ENCODE peak calls at places on chromosomes 1 and 21, in six cellular contexts. F is cardiac fibroblast, Z is uterus, O is psoas muscle, A is stomach, W is ascending aorta. L is an unnamed sample.
A peak's percentile ranks its signal among the peaks of the same experiment; 100 is the strongest.

GRCh38 chr1:206538086-206538781 is 30.9 kb downstream of the RASSF5 start:
- DNase-seq in F (no peak), Z (no peak), O (no peak), A (peak; percentile 61), W (no peak), L (no peak)

GRCh38 chr1:10853701-10854100 is 57.3 kb upstream of the CASZ1 start:
- DNase-seq in F (no peak), Z (no peak), O (no peak), A (no peak), W (no peak), L (no peak)

GRCh38 chr1:67171574-67171955 is 5.3 kb downstream of the IL23R start:
- DNase-seq in F (no peak), Z (no peak), O (no peak), A (no peak), W (no peak), L (no peak)

GRCh38 chr1:8031176-8031785 is 5.2 kb upstream of the ERRFI1 start:
- DNase-seq in F (peak; percentile 84), Z (no peak), O (no peak), A (no peak), W (no peak), L (peak; percentile 66)

GRCh38 chr1:221478050-221478949 is 263.6 kb downstream of the DUSP10 start:
- DNase-seq in F (peak; percentile 90), Z (peak; percentile 34), O (peak; percentile 30), A (no peak), W (peak; percentile 64), L (peak; percentile 84)

GRCh38 chr1:153973478-153973877 is 4.0 kb downstream of the JTB start:
- DNase-seq in F (no peak), Z (no peak), O (no peak), A (no peak), W (no peak), L (no peak)

GRCh38 chr1:231800071-231800470 is 173.5 kb downstream of the DISC1 start:
- DNase-seq in F (peak; percentile 80), Z (no peak), O (no peak), A (no peak), W (no peak), L (peak; percentile 57)

GRCh38 chr1:28126778-28127430 is 38.5 kb upstream of the EYA3 start:
- DNase-seq in F (no peak), Z (no peak), O (no peak), A (no peak), W (no peak), L (no peak)

GRCh38 chr1:3837685-3838084 is 19.3 kb downstream of the CEP104 start:
- DNase-seq in F (no peak), Z (no peak), O (no peak), A (no peak), W (no peak), L (no peak)

GRCh38 chr1:18234790-18235242 is 127.2 kb downstream of the IGSF21 start:
- DNase-seq in F (peak; percentile 46), Z (no peak), O (no peak), A (peak; percentile 36), W (no peak), L (peak; percentile 17)

GRCh38 chr1:22662318-22662717 is 9.3 kb downstream of the C1QB start:
- DNase-seq in F (peak; percentile 2), Z (no peak), O (no peak), A (no peak), W (no peak), L (no peak)

GRCh38 chr21:42836402-42836666 is 43.0 kb downstream of the WDR4 start:
- DNase-seq in F (no peak), Z (no peak), O (no peak), A (no peak), W (no peak), L (no peak)

GRCh38 chr1:177873238-177873637 is 96.6 kb downstream of the SEC16B start:
- DNase-seq in F (peak; percentile 87), Z (no peak), O (no peak), A (no peak), W (no peak), L (peak; percentile 92)

GRCh38 chr1:155504207-155504606 is 58.4 kb downstream of the ASH1L start:
- DNase-seq in F (peak; percentile 71), Z (no peak), O (no peak), A (no peak), W (no peak), L (peak; percentile 18)

GRCh38 chr21:46207006-46207919 is 21.3 kb downstream of the LSS start:
- DNase-seq in F (no peak), Z (no peak), O (no peak), A (no peak), W (peak; percentile 58), L (no peak)

GRCh38 chr21:46605759-46606426 is 1.0 kb upstream of the S100B start:
- DNase-seq in F (no peak), Z (no peak), O (peak; percentile 31), A (peak; percentile 45), W (no peak), L (no peak)

GRCh38 chr1:12073796-12074195 is 10.7 kb downstream of the TNFRSF8 start:
- DNase-seq in F (no peak), Z (no peak), O (no peak), A (no peak), W (no peak), L (no peak)

GRCh38 chr1:999797-1000356 is at the start of gene HES4:
- DNase-seq in F (peak; percentile 93), Z (peak; percentile 86), O (peak; percentile 90), A (peak; percentile 93), W (peak; percentile 96), L (peak; percentile 95)

GRCh38 chr1:85224734-85225623 is 24.2 kb upstream of the SYDE2 start:
- DNase-seq in F (no peak), Z (no peak), O (no peak), A (peak; percentile 84), W (no peak), L (no peak)

GRCh38 chr1:165161130-165161529 is 195.4 kb downstream of the LMX1A start:
- DNase-seq in F (no peak), Z (no peak), O (no peak), A (no peak), W (no peak), L (no peak)

GRCh38 chr1:92599184-92599583 is 112.5 kb upstream of the GFI1 start:
- DNase-seq in F (peak; percentile 71), Z (no peak), O (no peak), A (no peak), W (no peak), L (peak; percentile 48)

GRCh38 chr1:210597555-210598134 is 268.9 kb downstream of the HHAT start:
- DNase-seq in F (peak; percentile 87), Z (no peak), O (no peak), A (no peak), W (no peak), L (peak; percentile 96)

GRCh38 chr1:232611834-232612233 is 18.1 kb downstream of the SIPA1L2 start:
- DNase-seq in F (no peak), Z (no peak), O (no peak), A (no peak), W (no peak), L (no peak)

DNA sequence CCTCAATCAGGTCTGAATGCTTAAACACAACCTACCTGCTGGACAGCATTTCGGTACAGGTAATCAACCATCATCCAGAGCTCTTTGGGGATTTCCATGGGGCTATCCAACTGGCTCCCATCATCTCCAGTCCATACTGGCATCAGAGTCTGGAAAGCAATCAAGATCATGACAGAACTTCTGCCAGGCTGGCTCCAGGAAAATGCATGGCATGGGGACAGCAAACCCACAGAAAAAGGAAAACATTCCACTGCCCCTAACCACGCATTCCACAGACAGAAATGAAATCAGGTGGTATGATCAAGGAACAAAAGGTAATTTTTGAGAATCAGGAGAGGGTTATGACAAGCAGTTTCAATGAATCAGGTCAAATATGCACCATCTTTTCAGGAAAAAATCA is 9.1 kb upstream of the MTF1 start:
- DNase-seq in F (no peak), Z (no peak), O (no peak), A (no peak), W (no peak), L (peak; percentile 21)
- TF ChIP-seq CTCF in F (no peak), Z (no peak), O (no peak), A (no peak), W (no peak), L (no peak)

DNA sequence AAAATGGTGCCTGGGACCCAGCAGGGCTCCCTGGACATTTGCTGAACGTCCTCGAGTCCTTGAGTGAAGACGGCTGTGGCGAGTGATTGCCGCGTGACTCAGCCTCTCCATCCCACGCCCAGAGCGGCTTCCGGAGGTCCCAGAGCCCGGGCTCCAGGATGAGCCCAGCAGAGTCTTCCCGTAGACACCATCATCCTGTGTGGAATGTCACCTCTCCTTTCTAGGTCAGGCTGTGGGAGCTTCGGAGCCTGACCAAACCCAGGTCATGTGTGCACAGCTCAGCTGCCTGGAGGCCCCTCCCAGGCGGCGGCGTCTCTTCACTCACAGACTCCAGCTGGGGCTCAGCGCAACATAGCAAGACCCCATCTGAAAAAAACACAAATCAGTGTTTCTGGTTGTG is 38.2 kb downstream of the PRKCZ start:
- DNase-seq in F (peak; percentile 78), Z (peak; percentile 56), O (no peak), A (no peak), W (no peak), L (peak; percentile 54)
- H3K4me3 ChIP-seq in F (no peak overlapping the region), Z (no peak overlapping the region), O (no peak overlapping the region), A (no peak overlapping the region), W (no peak overlapping the region), L (no peak overlapping the region)

GRCh38 chr1:21072721-21073120 is 104.0 kb downstream of the EIF4G3 start:
- DNase-seq in F (peak; percentile 80), Z (no peak), O (no peak), A (no peak), W (no peak), L (peak; percentile 71)
- TF ChIP-seq CTCF in F (no peak), Z (no peak), O (no peak), A (no peak), W (no peak), L (peak; percentile 22)

GRCh38 chr1:169914534-169914933 is 20.8 kb upstream of the SCYL3 start:
- DNase-seq in F (peak; percentile 66), Z (no peak), O (no peak), A (no peak), W (no peak), L (peak; percentile 11)
- H3K4me3 ChIP-seq in F (no peak overlapping the region), Z (no peak overlapping the region), O (no peak overlapping the region), A (no peak overlapping the region), W (no peak overlapping the region), L (no peak overlapping the region)

DNA sequence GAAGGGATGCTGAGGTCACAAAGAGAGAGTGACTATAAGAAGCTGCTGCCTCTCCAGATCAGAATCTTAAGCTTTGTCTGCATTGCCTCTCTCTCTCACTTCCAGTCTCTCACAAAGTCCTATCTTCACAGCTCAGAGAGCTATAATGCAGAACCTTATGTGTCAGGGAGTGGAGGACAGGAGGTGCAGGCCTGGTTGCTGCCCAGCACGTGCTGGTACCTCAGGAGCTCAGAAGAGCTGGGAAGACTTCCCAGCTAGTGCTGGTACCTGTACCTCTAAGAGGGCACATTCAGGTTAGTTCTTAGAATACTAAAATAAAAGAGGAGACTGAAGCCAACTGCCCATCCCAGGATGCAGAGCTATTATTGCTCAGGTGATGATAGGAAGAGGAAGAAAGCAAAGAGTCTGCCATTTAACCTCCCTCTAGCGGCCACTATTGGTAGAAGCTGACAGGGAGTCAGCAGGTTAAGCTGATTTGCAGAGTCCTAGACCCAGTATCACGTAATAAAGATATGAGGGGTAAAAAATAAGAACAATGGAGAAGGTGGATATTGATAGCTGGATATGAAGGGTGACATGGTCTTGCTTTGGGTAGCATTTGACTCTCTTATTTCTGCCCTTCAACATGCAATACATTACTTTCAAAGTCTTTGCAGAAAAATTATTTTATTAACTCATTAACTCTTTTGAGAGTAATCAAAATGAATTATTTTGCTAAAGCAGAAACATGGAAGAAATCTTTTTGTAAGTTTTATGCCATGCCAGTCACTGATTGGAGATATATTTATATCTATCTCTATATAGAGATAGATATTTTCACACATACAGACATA is 138.1 kb upstream of the HMCN1 start:
- DNase-seq in F (peak; percentile 65), Z (no peak), O (no peak), A (peak; percentile 58), W (no peak), L (peak; percentile 37)
- TF ChIP-seq CTCF in F (peak; percentile 79), Z (no peak), O (peak; percentile 49), A (peak; percentile 44), W (peak; percentile 24), L (peak; percentile 74)

GRCh38 chr1:40699787-40700186 is 8.3 kb downstream of the NFYC start:
- DNase-seq in F (peak; percentile 20), Z (no peak), O (no peak), A (no peak), W (no peak), L (no peak)
- H3K4me3 ChIP-seq in F (no peak overlapping the region), Z (no peak overlapping the region), O (no peak overlapping the region), A (no peak overlapping the region), W (no peak overlapping the region), L (no peak overlapping the region)